ENCODE peak calls at places on chromosomes 5 and 9, in seven cellular contexts. W is esophagus muscularis mucosa; K is CD8-positive, alpha-beta T cell; M is CD8-positive, alpha-beta memory T cell; F is aorta; X is effector memory CD4-positive, alpha-beta T cell; Z is Panc1. H is an unnamed sample. For H3K4me1, the result is how much of the 10 kb centered on the place peaks cover.

GRCh38 chr5:68306361-68307014 is 90.9 kb downstream of the PIK3R1 start:
- DNase-seq in F (no peak), K (no peak), W (no peak), X (no peak), M (no peak), Z (no peak), H (no peak)

GRCh38 chr9:91067306-91067860 is 265.8 kb downstream of the SYK start:
- DNase-seq in X (no peak), K (no peak), F (no peak), M (no peak), W (peak), Z (no peak), H (no peak)

GRCh38 chr5:152332696-152333095 is 72.4 kb downstream of the NMUR2 start:
- DNase-seq in X (no peak), F (no peak), K (no peak), Z (no peak), M (no peak), W (peak), H (no peak)

GRCh38 chr5:34899066-34899465 is 16.2 kb downstream of the RAD1 start:
- DNase-seq in Z (no peak), M (no peak), K (no peak), W (no peak), F (no peak), X (no peak), H (no peak)

GRCh38 chr5:120419110-120419509 is 45.0 kb upstream of the PRR16 start:
- DNase-seq in Z (no peak), F (no peak), M (no peak), X (no peak), K (no peak), W (no peak), H (no peak)

GRCh38 chr9:129258823-129259301 is 80.8 kb upstream of the IER5L start:
- DNase-seq in Z (no peak), X (no peak), F (peak), K (no peak), W (no peak), M (peak), H (no peak)

GRCh38 chr9:20353931-20354652 is 268.2 kb downstream of the MLLT3 start:
- DNase-seq in Z (no peak), F (no peak), K (no peak), W (no peak), X (no peak), M (no peak), H (no peak)

GRCh38 chr5:158313739-158314464 is 455.0 kb upstream of the CLINT1 start:
- DNase-seq in K (no peak), Z (no peak), W (no peak), F (no peak), X (no peak), M (no peak), H (no peak)

GRCh38 chr5:32964246-32964645 is 253.1 kb downstream of the NPR3 start:
- DNase-seq in W (no peak), Z (no peak), F (no peak), K (no peak), X (no peak), M (no peak), H (no peak)

GRCh38 chr5:100505984-100506670 is 29.0 kb upstream of the FAM174A start:
- DNase-seq in M (no peak), F (no peak), Z (peak), W (no peak), K (no peak), X (no peak), H (no peak)

GRCh38 chr5:131303537-131303936 is 39.7 kb downstream of the CDC42SE2 start:
- DNase-seq in K (no peak), W (no peak), X (no peak), Z (no peak), F (no peak), M (no peak), H (no peak)

GRCh38 chr5:176152191-176152932 is 85.9 kb upstream of the SIMC1 start:
- DNase-seq in F (no peak), M (no peak), W (no peak), K (no peak), Z (no peak), X (no peak), H (no peak)

GRCh38 chr5:2756211-2756746 is 4.8 kb upstream of the IRX2 start:
- DNase-seq in M (no peak), X (no peak), W (peak), F (no peak), K (no peak), Z (no peak), H (no peak)

GRCh38 chr9:90095682-90096081 is 490.9 kb downstream of the GADD45G start:
- DNase-seq in X (no peak), F (no peak), W (no peak), Z (no peak), M (no peak), K (no peak), H (no peak)

GRCh38 chr9:35984021-35984420 is 26.1 kb upstream of the OR2S2 start:
- DNase-seq in K (no peak), X (no peak), M (no peak), F (no peak), Z (no peak), W (no peak), H (no peak)

GRCh38 chr9:1495684-1496083 is 445.5 kb downstream of the DMRT2 start:
- DNase-seq in X (no peak), Z (no peak), F (no peak), W (no peak), K (no peak), M (no peak), H (no peak)

GRCh38 chr9:35756275-35756742 is 2.2 kb upstream of the MSMP start:
- DNase-seq in X (peak), K (no peak), W (no peak), F (peak), Z (no peak), M (no peak), H (peak)

GRCh38 chr9:93648181-93648580 is 71.8 kb downstream of the PHF2 start:
- DNase-seq in X (no peak), Z (no peak), M (no peak), W (no peak), K (no peak), F (no peak), H (no peak)

GRCh38 chr9:136621019-136621733 is 41.5 kb upstream of the EGFL7 start:
- DNase-seq in X (no peak), W (no peak), Z (no peak), M (no peak), K (no peak), F (no peak), H (no peak)

GRCh38 chr9:136618578-136619547 is 43.9 kb upstream of the EGFL7 start:
- DNase-seq in X (no peak), M (no peak), F (peak), K (no peak), W (no peak), Z (no peak), H (no peak)

GRCh38 chr9:136621734-136622093 is 41.0 kb upstream of the EGFL7 start:
- DNase-seq in Z (no peak), M (no peak), X (no peak), W (no peak), K (no peak), F (no peak), H (no peak)

GRCh38 chr9:136620441-136621018 is 42.2 kb upstream of the EGFL7 start:
- DNase-seq in F (no peak), Z (no peak), X (no peak), W (no peak), K (no peak), M (no peak), H (no peak)

DNA sequence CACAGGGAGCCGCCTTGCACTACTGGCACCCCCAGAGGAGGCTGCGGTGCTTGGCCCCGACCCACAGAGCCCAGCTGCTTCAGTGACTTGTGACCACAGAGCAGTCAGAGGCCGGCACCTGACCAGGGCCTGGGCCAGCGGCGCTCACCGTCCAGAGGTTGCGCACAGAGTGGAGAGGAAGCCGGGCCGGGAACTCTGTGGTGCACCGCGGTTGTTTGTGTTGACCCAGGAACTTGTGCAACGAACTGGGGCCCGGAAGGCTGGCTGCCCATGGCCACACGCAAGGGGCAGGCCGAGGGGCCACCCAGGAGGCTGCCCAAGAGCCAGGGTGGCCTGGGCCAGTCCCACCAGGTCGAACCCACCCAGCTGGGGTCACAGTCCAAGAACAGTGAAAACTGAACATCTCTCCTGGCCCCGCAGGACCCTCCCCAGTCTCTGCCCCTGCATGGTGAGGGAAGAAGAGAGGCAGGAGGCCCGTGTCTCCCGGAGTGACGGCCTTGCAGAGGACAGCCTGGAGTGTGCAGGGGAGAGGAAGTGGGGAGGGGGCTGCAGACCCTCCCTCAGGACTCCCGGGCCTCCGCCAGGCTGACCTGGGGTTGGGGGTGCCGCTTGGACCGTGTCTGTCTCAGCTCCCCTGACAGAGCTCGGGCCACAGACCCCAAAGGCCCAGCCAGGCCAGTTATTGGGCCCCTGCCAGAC is 42.8 kb upstream of the EGFL7 start:
- DNase-seq in Z (no peak), X (no peak), W (no peak), F (peak), M (no peak), K (no peak), H (no peak)
- H3K4me1 ChIP-seq in Z (under half), X (under half), W (under half), F (under half), M (under half), K (under half), H (under half)

GRCh38 chr5:944621-944927 is 51.9 kb downstream of the TRIP13 start:
- DNase-seq in Z (no peak), M (no peak), F (no peak), W (no peak), X (no peak), K (no peak), H (no peak)
- H3K4me1 ChIP-seq in Z (under half), M (under half), F (under half), W (under half), X (under half), K (under half), H (under half)

GRCh38 chr5:177495243-177496060 is 2.0 kb downstream of the PDLIM7 start:
- DNase-seq in W (no peak), M (no peak), Z (no peak), K (no peak), X (no peak), F (peak), H (peak)
- H3K4me1 ChIP-seq in W (half or more), M (under half), Z (under half), K (under half), X (under half), F (under half), H (under half)

GRCh38 chr9:137245450-137246421 is 4.6 kb downstream of the TUBB4B start:
- DNase-seq in F (no peak), W (no peak), K (no peak), M (no peak), Z (no peak), X (no peak), H (no peak)
- H3K4me1 ChIP-seq in F (under half), W (under half), K (under half), M (under half), Z (under half), X (under half), H (under half)

GRCh38 chr5:94093300-94093699 is 351.9 kb upstream of the POU5F2 start:
- DNase-seq in Z (no peak), X (no peak), M (no peak), K (no peak), W (no peak), F (no peak), H (no peak)

DNA sequence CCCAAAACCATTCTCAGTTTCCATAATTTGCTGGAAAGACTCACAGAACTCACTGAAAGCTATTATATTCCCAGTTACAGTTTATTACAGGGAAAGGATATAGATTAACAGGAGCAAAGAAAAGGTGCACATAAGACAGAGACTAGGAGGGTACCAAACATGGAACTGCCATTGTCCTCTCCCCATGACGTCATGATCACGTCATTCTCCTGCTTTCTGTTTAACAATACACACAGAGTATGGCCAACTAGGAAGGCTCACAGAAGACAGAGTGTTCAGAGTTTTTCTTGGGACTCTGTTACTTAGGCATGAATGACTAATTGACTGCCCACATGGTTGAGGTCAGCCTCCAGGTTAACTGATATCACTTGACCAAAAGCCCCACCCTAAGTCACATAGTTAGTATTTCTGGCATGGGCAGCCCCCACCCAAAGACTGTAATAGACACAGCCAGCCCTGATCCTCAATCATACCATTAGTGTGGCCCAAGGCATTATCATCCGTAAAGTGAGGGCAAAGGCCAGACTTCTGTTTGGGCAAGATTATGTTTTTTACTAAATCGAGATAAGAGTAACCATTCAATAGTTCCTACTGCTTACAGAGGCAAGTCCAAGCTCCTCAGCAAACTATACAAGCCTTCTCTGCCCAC is 353.5 kb upstream of the POU5F2 start:
- DNase-seq in Z (no peak), W (no peak), M (no peak), K (no peak), F (no peak), X (no peak), H (no peak)
- H3K4me1 ChIP-seq in Z (under half), W (under half), M (under half), K (under half), F (under half), X (under half), H (under half)

DNA sequence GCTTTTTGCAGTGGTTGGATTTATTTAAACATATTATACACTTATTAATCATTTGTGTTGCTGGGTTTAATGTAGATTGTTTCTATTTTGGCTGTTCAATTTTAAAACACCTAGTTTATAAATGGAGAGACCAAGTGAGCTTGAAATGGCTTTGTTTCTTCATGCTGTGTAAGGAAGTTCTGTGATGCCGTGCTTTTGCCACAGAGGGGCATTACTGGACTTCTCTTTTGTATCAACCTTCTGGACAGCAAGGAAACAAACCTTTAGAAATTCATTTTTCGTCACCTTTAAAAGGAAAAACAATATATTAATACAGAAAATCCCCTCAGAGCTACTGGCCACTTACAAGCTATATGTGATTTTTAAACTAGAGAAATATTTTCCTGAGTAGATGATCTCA is 81.9 kb downstream of the DMRTA1 start:
- DNase-seq in K (no peak), Z (no peak), W (no peak), F (no peak), M (no peak), X (no peak), H (no peak)
- H3K4me1 ChIP-seq in K (under half), Z (under half), W (under half), F (under half), M (under half), X (under half), H (under half)

GRCh38 chr9:112866662-112867274 is 23.9 kb downstream of the SLC46A2 start:
- DNase-seq in Z (no peak), F (no peak), K (no peak), W (no peak), X (no peak), M (no peak), H (no peak)
- H3K4me1 ChIP-seq in Z (under half), F (under half), K (under half), W (under half), X (under half), M (under half), H (under half)

H was measured in BE2C.